ENCODE peak calls at places on chromosomes 1 and 21, in four cellular contexts. One of them, this sample, is unnamed.

GRCh38 chr1:232952514-232953175 is 2.2 kb downstream of the NTPCR start:
- DNase-seq in HepG2: peak; percentile 51
- DNase-seq in K562: peak; percentile 71
- DNase-seq in GM12878: peak; percentile 28
- DNase-seq in this sample: peak; percentile 77

GRCh38 chr1:230261918-230262650 is 164.0 kb downstream of the PGBD5 start:
- DNase-seq in HepG2: no peak
- DNase-seq in GM12878: no peak
- DNase-seq in K562: no peak
- DNase-seq in this sample: no peak

GRCh38 chr1:165217958-165218357 is 138.6 kb downstream of the LMX1A start:
- DNase-seq in GM12878: no peak
- DNase-seq in HepG2: no peak
- DNase-seq in K562: no peak
- DNase-seq in this sample: no peak

GRCh38 chr1:84301759-84302380 is 362 bp downstream of the SAMD13 start:
- DNase-seq in HepG2: no peak
- DNase-seq in K562: no peak
- DNase-seq in GM12878: no peak
- DNase-seq in this sample: no peak

GRCh38 chr21:36917487-36918158 is 48.8 kb downstream of the HLCS start:
- DNase-seq in K562: no peak
- DNase-seq in GM12878: no peak
- DNase-seq in HepG2: peak; percentile 55
- DNase-seq in this sample: peak; percentile 43

GRCh38 chr1:247347395-247348222 is 15.9 kb upstream of the ZNF496 start:
- DNase-seq in GM12878: no peak
- DNase-seq in HepG2: no peak
- DNase-seq in K562: no peak
- DNase-seq in this sample: peak; percentile 63

GRCh38 chr1:186518395-186518794 is 57.5 kb upstream of the PDC start:
- DNase-seq in K562: no peak
- DNase-seq in GM12878: no peak
- DNase-seq in HepG2: no peak
- DNase-seq in this sample: no peak

GRCh38 chr21:17003763-17004373 is 509.0 kb upstream of the CXADR start:
- DNase-seq in K562: no peak
- DNase-seq in GM12878: no peak
- DNase-seq in HepG2: no peak
- DNase-seq in this sample: no peak

GRCh38 chr21:31476551-31477120 is 132.6 kb upstream of the TIAM1 start:
- DNase-seq in GM12878: no peak
- DNase-seq in K562: no peak
- DNase-seq in HepG2: no peak
- DNase-seq in this sample: no peak

GRCh38 chr1:156963621-156964020 is 43.2 kb downstream of the LRRC71 start:
- DNase-seq in K562: no peak
- DNase-seq in HepG2: no peak
- DNase-seq in GM12878: no peak
- DNase-seq in this sample: no peak

GRCh38 chr1:234732671-234733390 is 122.9 kb upstream of the IRF2BP2 start:
- DNase-seq in HepG2: no peak
- DNase-seq in GM12878: no peak
- DNase-seq in K562: no peak
- DNase-seq in this sample: no peak

GRCh38 chr1:228175316-228176023 is 9.9 kb downstream of the IBA57 start:
- DNase-seq in GM12878: no peak
- DNase-seq in K562: no peak
- DNase-seq in HepG2: no peak
- DNase-seq in this sample: no peak

GRCh38 chr1:207603777-207604176 is 41.2 kb upstream of the CR1L start:
- DNase-seq in K562: no peak
- DNase-seq in GM12878: no peak
- DNase-seq in HepG2: peak; percentile 95
- DNase-seq in this sample: no peak

GRCh38 chr1:151898519-151898991 is 10.8 kb downstream of the THEM4 start:
- DNase-seq in GM12878: no peak
- DNase-seq in K562: no peak
- DNase-seq in HepG2: no peak
- DNase-seq in this sample: no peak

GRCh38 chr1:59393211-59394180 is 96.6 kb downstream of the FGGY start:
- DNase-seq in HepG2: peak; percentile 50
- DNase-seq in GM12878: no peak
- DNase-seq in K562: peak; percentile 16
- DNase-seq in this sample: no peak

GRCh38 chr1:9115656-9116205 is 13.2 kb downstream of the GPR157 start:
- DNase-seq in HepG2: no peak
- DNase-seq in K562: no peak
- DNase-seq in GM12878: no peak
- DNase-seq in this sample: no peak

GRCh38 chr21:39852021-39852721 is 15.1 kb upstream of the PCP4 start:
- DNase-seq in HepG2: no peak
- DNase-seq in K562: no peak
- DNase-seq in GM12878: no peak
- DNase-seq in this sample: no peak

GRCh38 chr1:7117599-7118281 is 332.5 kb downstream of the CAMTA1 start:
- DNase-seq in GM12878: no peak
- DNase-seq in K562: no peak
- DNase-seq in HepG2: no peak
- DNase-seq in this sample: peak; percentile 55

GRCh38 chr1:245953876-245954660 is 553.0 kb downstream of the SMYD3 start:
- DNase-seq in GM12878: peak; percentile 32
- DNase-seq in K562: no peak
- DNase-seq in HepG2: no peak
- DNase-seq in this sample: no peak

DNA sequence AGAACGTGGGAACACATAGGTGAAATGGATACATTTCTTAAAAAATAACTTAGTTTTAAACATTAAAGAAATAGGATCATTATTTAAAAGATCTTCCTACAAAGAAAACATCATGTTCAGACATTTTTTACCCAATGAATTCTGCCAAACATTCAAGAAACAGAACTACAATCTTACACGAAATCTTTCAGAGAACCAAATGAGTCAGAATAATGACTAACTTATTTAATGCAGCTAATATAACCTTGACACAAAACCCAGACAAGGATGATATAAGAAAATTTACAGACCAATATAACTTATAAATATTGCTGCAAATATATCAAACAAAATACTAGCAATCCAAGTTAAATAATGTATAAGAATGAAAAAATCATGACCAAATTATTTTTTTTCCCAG is 220.1 kb upstream of the KCNK2 start:
- DNase-seq in HepG2: no peak
- DNase-seq in GM12878: no peak
- DNase-seq in K562: no peak
- DNase-seq in this sample: no peak
- TF ChIP-seq CBFB in HepG2: no peak
- TF ChIP-seq CBFB in GM12878: no peak
- TF ChIP-seq CBFB in K562: no peak
- TF ChIP-seq CBFB in this sample: no peak

DNA sequence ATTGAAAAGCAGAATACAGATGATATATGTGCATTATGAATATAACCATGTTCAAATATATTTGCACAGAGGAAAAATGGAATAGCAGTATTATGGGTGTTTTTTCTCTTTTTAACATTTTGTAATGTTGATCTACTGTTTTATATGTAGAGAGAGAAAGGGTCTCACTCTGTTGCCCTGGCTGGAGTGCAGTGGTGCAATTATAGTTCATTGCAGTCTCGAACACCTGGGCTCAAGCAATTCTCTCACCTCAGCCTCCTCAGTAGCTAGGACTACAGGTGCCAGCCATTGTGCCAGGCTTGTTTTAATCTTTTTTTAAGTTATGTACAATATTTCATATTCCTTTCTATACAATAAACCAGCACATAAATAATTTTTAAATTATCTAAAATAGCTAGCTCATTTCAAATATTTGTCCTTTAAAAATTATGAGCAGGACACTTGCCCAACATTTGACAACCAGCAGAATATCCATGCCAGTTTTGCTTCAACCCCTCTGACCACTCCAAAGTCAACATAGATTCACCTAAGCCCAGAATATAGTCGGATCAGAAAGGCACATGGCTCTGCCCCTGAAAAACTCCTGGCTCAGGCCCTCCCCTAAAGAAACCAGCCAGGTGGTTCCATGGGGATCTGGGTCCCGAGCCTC is 29.8 kb downstream of the ZNF281 start:
- DNase-seq in GM12878: no peak
- DNase-seq in K562: no peak
- DNase-seq in HepG2: no peak
- DNase-seq in this sample: no peak
- TF ChIP-seq CBFB in GM12878: no peak
- TF ChIP-seq CBFB in K562: no peak
- TF ChIP-seq CBFB in HepG2: no peak
- TF ChIP-seq CBFB in this sample: no peak

DNA sequence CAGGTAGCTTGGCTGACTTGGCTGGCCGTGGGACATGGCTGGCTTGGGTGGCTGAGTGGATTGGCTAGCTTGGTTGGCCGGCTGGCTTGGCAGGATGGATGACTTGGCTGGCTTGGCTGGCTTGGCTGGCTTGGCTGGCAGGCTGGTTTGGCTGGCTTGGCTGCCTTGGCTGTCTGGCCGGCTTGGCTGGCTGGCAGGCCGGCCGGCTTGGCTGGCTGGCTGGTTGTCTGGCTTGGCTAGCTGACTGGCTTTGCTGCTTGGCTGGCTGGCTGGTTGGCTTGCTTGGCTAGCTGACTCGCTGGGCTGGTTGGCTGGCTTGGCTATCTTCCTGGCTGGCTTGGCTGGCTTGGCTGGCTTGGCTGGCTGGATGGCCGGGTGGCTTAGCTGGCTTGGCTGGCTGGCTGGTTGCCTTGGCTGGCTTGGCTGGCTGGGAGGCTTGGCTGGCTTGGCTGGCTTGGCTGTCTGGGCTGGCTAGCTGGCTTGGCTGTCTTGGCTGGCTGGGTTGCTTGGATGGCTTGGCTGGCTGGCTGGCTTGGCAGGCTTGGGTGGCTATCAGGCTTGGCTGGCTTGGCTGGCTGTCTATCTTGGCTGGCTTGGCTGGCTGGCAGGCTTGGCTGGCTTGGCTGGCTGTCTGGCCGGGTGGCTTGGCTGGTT is 129.7 kb upstream of the FAM72C start:
- DNase-seq in HepG2: no peak
- DNase-seq in K562: no peak
- DNase-seq in GM12878: no peak
- DNase-seq in this sample: peak; percentile 10
- TF ChIP-seq CBFB in HepG2: no peak
- TF ChIP-seq CBFB in K562: no peak
- TF ChIP-seq CBFB in GM12878: no peak
- TF ChIP-seq CBFB in this sample: no peak

DNA sequence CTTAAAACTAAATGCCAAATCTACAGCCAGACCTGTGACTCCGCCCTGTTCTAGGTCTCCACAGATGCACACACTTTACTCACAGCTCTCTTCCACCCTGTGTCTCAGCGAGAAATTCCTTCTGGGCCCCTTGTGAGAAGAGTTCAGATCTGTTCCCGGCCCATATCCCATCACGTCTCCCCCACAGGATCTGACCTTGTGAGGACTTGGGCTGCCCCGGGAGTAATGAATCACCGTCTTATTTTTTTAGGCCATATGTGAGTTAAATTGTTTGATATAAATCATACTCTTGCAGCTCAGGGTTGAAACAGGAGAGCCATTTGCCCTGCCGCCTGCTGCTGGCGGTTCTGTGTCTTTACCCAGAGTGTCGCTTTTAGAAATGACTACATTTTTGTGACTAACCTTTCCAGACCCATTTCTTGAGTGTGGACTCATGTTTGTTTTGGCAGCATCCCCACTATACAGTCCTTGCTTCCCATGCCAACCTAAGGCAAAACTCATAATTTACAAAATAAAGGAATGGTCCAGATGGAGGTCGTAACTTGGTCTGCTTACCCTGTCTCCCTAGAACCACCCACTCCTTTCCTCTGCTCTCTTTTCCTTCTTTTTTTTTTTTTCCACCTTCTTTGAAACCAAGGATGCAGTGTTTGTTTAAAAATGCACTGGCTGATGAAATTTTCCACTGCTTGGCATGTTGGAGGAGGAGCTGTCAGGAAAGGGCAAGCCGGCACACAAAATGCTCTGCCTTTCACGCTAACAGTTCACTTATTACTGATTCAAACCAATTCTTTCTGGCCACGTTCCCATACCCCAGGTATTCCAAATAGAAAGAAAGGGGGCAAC is 98.0 kb upstream of the C1orf105 start:
- DNase-seq in K562: no peak
- DNase-seq in GM12878: no peak
- DNase-seq in HepG2: no peak
- DNase-seq in this sample: no peak
- TF ChIP-seq CBFB in K562: no peak
- TF ChIP-seq CBFB in GM12878: no peak
- TF ChIP-seq CBFB in HepG2: no peak
- TF ChIP-seq CBFB in this sample: no peak

GRCh38 chr1:159465191-159465603 is 25.7 kb downstream of the OR10J1 start:
- DNase-seq in GM12878: no peak
- DNase-seq in K562: no peak
- DNase-seq in HepG2: no peak
- DNase-seq in this sample: no peak
- TF ChIP-seq CBFB in GM12878: no peak
- TF ChIP-seq CBFB in K562: no peak
- TF ChIP-seq CBFB in HepG2: no peak
- TF ChIP-seq CBFB in this sample: no peak

This sample was measured in WTC11.